ENCODE peak calls at places on chromosome 2, in six cellular contexts. O is NB4, F is A549, Q is testis, Z is adrenal gland, R is endothelial cell of umbilical vein. S is an unnamed sample.

GRCh38 chr2:199042660-199043379 is 414.9 kb downstream of the SATB2 start:
- DNase-seq in R (no peak), Z (no peak), F (no peak), O (no peak), Q (no peak), S (no peak)

GRCh38 chr2:195830968-195831810 is 174.2 kb downstream of the SLC39A10 start:
- DNase-seq in R (no peak), Z (no peak), Q (no peak), F (no peak), O (no peak), S (no peak)

GRCh38 chr2:144389930-144390311 is 130.0 kb downstream of the ZEB2 start:
- DNase-seq in Q (no peak), F (no peak), R (no peak), Z (no peak), O (no peak), S (no peak)

GRCh38 chr2:121336528-121337294 is 51.7 kb upstream of the TFCP2L1 start:
- DNase-seq in O (peak), R (no peak), Q (no peak), Z (no peak), F (no peak), S (no peak)

GRCh38 chr2:46163804-46164569 is 133.2 kb upstream of the EPAS1 start:
- DNase-seq in F (peak), R (no peak), Z (no peak), O (no peak), Q (no peak), S (no peak)

GRCh38 chr2:10303174-10303633 is 500 bp downstream of the HPCAL1 start:
- DNase-seq in Q (peak), R (no peak), F (no peak), O (no peak), Z (no peak), S (no peak)

GRCh38 chr2:55403177-55403998 is 16.3 kb downstream of the CCDC88A start:
- DNase-seq in Z (no peak), O (no peak), Q (no peak), F (no peak), R (no peak), S (no peak)

GRCh38 chr2:237779521-237779920 is 19.1 kb upstream of the RBM44 start:
- DNase-seq in F (no peak), O (no peak), Q (no peak), Z (no peak), R (no peak), S (no peak)

GRCh38 chr2:198314559-198315153 is 510.3 kb downstream of the PLCL1 start:
- DNase-seq in Q (no peak), R (peak), Z (no peak), O (peak), F (peak), S (no peak)

GRCh38 chr2:168632733-168633132 is 169.7 kb upstream of the NOSTRIN start:
- DNase-seq in F (no peak), O (no peak), R (peak), Z (no peak), Q (peak), S (no peak)

GRCh38 chr2:26099933-26100332 is 66.0 kb downstream of the RAB10 start:
- DNase-seq in Z (no peak), F (no peak), R (no peak), Q (no peak), O (no peak), S (no peak)

GRCh38 chr2:127085260-127085666 is 21.7 kb downstream of the BIN1 start:
- DNase-seq in Q (no peak), F (no peak), O (peak), R (no peak), Z (peak), S (no peak)

GRCh38 chr2:113886479-113887383 is 3.2 kb upstream of the ACTR3 start:
- DNase-seq in F (peak), R (no peak), O (peak), Z (peak), Q (peak), S (peak)

GRCh38 chr2:205746408-205746785 is 64.1 kb downstream of the NRP2 start:
- DNase-seq in F (peak), Z (no peak), R (no peak), O (no peak), Q (no peak), S (no peak)

GRCh38 chr2:32678825-32679224 is 51.0 kb downstream of the TTC27 start:
- DNase-seq in Z (no peak), Q (no peak), R (peak), O (no peak), F (peak), S (no peak)

GRCh38 chr2:131148426-131148825 is 43.3 kb downstream of the PLEKHB2 start:
- DNase-seq in F (peak), Z (no peak), R (no peak), Q (peak), O (no peak), S (no peak)

GRCh38 chr2:161576421-161576820 is 47.8 kb upstream of the SLC4A10 start:
- DNase-seq in O (peak), F (peak), Z (no peak), Q (no peak), R (no peak), S (no peak)

GRCh38 chr2:224952942-224953657 is 89.2 kb downstream of the DOCK10 start:
- DNase-seq in O (peak), R (no peak), F (no peak), Z (no peak), Q (no peak), S (peak)

GRCh38 chr2:174059178-174059874 is 94.2 kb upstream of the SP3 start:
- DNase-seq in R (peak), F (peak), Q (no peak), O (peak), Z (no peak), S (no peak)

GRCh38 chr2:179264238-179265081 is at the start of gene SESTD1:
- DNase-seq in R (peak), F (peak), O (peak), Q (peak), Z (peak), S (peak)

GRCh38 chr2:137507237-137507636 is 457.0 kb upstream of the HNMT start:
- DNase-seq in R (no peak), F (no peak), O (no peak), Z (no peak), Q (no peak), S (no peak)

GRCh38 chr2:215283221-215283620 is 28.6 kb upstream of the ATIC start:
- DNase-seq in Z (no peak), F (no peak), O (peak), R (no peak), Q (no peak), S (no peak)

GRCh38 chr2:144328933-144329332 is 191.0 kb downstream of the ZEB2 start:
- DNase-seq in R (no peak), F (no peak), Z (no peak), Q (no peak), O (no peak), S (no peak)

GRCh38 chr2:77954931-77955330 is 432.8 kb upstream of the LRRTM4 start:
- DNase-seq in R (no peak), Z (no peak), F (no peak), O (no peak), Q (peak), S (no peak)

GRCh38 chr2:227154976-227155375 is 9.0 kb downstream of the COL4A4 start:
- DNase-seq in O (no peak), F (peak), Z (peak), Q (no peak), R (no peak), S (no peak)

GRCh38 chr2:159185401-159186130 is 100.9 kb downstream of the WDSUB1 start:
- DNase-seq in O (peak), Z (no peak), R (peak), Q (no peak), F (peak), S (no peak)

GRCh38 chr2:88131201-88131998 is 3.5 kb upstream of the FABP1 start:
- DNase-seq in Q (no peak), Z (no peak), R (no peak), F (no peak), O (no peak), S (no peak)

GRCh38 chr2:18834341-18834740 is 245.0 kb upstream of the NT5C1B start:
- DNase-seq in Q (no peak), Z (peak), R (no peak), F (no peak), O (no peak), S (no peak)

GRCh38 chr2:106843001-106843909 is 42.7 kb downstream of the ST6GAL2 start:
- DNase-seq in F (no peak), Z (no peak), R (no peak), O (no peak), Q (no peak), S (peak)

GRCh38 chr2:18520605-18521031 is 39.8 kb downstream of the RDH14 start:
- DNase-seq in R (peak), Z (peak), Q (peak), F (peak), O (peak), S (peak)

GRCh38 chr2:130891968-130892367 is 55.3 kb downstream of the ARHGEF4 start:
- DNase-seq in Q (no peak), F (no peak), O (no peak), Z (no peak), R (no peak), S (no peak)

GRCh38 chr2:145027073-145027459 is 507.1 kb upstream of the ZEB2 start:
- DNase-seq in R (no peak), O (no peak), Q (no peak), Z (no peak), F (peak), S (no peak)

GRCh38 chr2:190250421-190250820 is 69.2 kb downstream of the HIBCH start:
- DNase-seq in Q (no peak), O (no peak), R (peak), F (no peak), Z (no peak), S (no peak)

GRCh38 chr2:114754907-114755563 is 312.6 kb downstream of the DPP10 start:
- DNase-seq in O (no peak), R (no peak), Z (no peak), Q (no peak), F (peak), S (no peak)

GRCh38 chr2:20040489-20041172 is 10.8 kb downstream of the LAPTM4A start:
- DNase-seq in O (no peak), R (peak), Z (no peak), Q (no peak), F (no peak), S (no peak)

GRCh38 chr2:189179607-189179979 is at the start of gene COL5A2:
- DNase-seq in F (peak), Z (peak), O (no peak), Q (peak), R (peak), S (no peak)

DNA sequence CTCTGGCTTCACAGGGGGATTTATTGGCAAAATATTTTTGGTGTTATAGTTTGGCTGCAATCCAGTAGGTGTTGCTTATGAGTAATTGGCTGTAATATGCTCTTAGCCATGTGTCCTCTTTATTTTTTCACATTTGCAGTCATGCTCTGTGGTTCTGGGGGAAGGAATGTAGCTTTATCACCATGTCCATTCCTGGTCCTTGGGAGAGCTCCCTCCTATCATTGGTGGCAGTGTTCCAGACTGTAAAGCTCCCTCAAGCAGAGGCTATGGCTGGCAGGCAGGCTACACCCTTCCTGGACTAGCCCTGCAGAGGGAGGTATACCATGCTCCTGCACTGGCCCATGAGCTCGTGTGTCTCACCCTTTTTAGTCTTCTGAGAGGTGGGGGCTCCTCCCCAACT is 120.0 kb upstream of the FSIP2 start:
- DNase-seq in F (no peak), Z (no peak), R (no peak), O (no peak), Q (no peak), S (no peak)
- TF ChIP-seq CTCF in F (no peak), Z (no peak), R (no peak), O (no peak), Q (no peak), S (no peak)

DNA sequence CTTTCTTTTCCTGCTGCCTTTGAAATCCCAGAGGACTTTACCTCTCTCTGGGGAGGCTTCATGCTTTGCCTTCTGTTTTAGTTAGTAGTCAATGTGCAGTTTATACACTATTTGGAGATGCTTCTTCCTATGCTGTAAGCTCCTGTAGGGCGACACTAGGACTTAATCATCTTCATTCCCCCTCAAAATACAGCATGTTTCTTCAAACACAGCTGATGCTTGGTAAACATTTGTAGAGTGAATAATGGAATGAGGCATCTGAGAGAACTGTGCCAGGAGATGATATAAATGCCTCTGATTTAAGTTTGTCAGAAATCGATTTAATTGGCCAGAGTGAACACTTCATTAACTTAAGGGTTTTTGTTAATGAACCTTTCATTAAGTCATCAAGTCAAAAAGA is 43.4 kb downstream of the LHCGR start:
- DNase-seq in F (no peak), Z (no peak), Q (no peak), R (no peak), O (no peak), S (no peak)
- TF ChIP-seq POLR2A in F (no peak), Z (no peak), Q (no peak), R (no peak), O (no peak), S (no peak)

DNA sequence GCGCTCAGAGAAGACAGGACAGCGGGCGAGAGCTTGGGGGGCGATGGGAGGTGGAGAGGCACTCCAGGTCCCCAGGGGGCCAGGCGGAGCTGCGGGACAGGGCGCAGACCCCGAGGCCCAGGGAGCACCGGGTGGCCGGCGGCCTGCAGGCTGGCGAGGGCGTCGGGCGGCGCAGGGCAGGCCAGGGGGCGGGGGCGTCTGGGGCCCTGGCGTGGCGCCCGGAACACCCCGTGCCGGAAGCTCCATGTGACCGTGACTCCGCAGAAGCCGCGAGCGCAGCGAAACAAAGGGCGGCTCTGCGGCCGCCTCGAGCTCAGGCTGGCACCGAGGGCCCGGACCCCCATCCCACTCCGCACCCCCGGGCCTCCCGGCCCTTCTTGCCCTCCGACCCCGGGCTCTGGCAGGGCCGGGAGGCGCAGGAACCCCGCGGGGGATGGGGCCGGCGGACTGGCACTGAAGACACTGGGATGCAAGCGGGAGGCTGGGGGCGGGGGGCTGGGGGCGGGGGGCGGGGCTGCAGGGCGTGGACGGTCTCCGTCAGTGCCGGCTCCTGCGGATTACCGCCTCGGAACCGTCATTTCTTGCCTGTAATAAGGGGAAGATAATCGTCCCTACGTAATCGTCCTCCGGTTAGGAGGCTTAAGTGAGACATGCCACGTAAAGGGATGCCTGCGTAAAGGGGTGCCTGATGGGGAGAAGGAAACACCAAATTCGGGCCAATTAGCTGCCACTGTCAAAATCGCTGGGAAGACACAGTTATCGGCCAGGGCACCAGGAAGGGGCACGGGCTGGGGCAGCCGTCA is 19.2 kb downstream of the SH2D6 start:
- DNase-seq in Q (peak), Z (peak), O (peak), F (peak), R (peak), S (peak)
- H3K4me3 ChIP-seq in Q (peak), Z (no peak), O (peak), F (peak), R (no peak), S (peak)

GRCh38 chr2:31270136-31270535 is 36.2 kb downstream of the EHD3 start:
- DNase-seq in O (no peak), Q (no peak), F (no peak), R (no peak), Z (no peak), S (no peak)

GRCh38 chr2:31267437-31268120 is 33.6 kb downstream of the EHD3 start:
- DNase-seq in O (no peak), Z (no peak), F (no peak), Q (no peak), R (no peak), S (no peak)

GRCh38 chr2:31269087-31269486 is 35.1 kb downstream of the EHD3 start:
- DNase-seq in F (no peak), Z (no peak), O (no peak), Q (no peak), R (no peak), S (no peak)

GRCh38 chr2:31266804-31267203 is 32.9 kb downstream of the EHD3 start:
- DNase-seq in O (no peak), Z (no peak), R (no peak), Q (no peak), F (no peak), S (no peak)

GRCh38 chr2:31268344-31268743 is 34.4 kb downstream of the EHD3 start:
- DNase-seq in F (no peak), R (no peak), Q (no peak), O (no peak), Z (no peak), S (no peak)
- TF ChIP-seq CTCF in F (no peak), R (no peak), Q (no peak), O (no peak), Z (no peak), S (no peak)

GRCh38 chr2:134772493-134773169 is 53.8 kb upstream of the TMEM163 start:
- DNase-seq in F (no peak), Z (no peak), O (no peak), Q (no peak), R (no peak), S (no peak)
- TF ChIP-seq POLR2A in F (no peak), Z (no peak), O (no peak), Q (no peak), R (no peak), S (no peak)

GRCh38 chr2:218885981-218886447 is 5.4 kb downstream of the WNT10A start:
- DNase-seq in O (no peak), F (no peak), Q (no peak), Z (no peak), R (no peak), S (peak)
- H3K4me3 ChIP-seq in O (no peak), F (no peak), Q (no peak), Z (no peak), R (no peak), S (no peak)